ENCODE peak calls at places on chromosomes 12 and 14, in nine cellular contexts. D, R, J, V, A, U, H, Y and B are unnamed samples.

GRCh38 chr12:32897688-32898573 is 1.4 kb upstream of the PKP2 start:
- DNase-seq in D (no peak), R (no peak), J (no peak), V (no peak), A (peak; percentile 49), U (no peak), H (no peak), Y (no peak), B (no peak)

GRCh38 chr14:75803768-75804167 is 142.7 kb downstream of the TTLL5 start:
- DNase-seq in D (no peak), R (no peak), J (no peak), V (no peak), A (no peak), U (no peak), H (no peak), Y (no peak), B (peak; percentile 74)

GRCh38 chr12:88960213-88960878 is 380.1 kb upstream of the KITLG start:
- DNase-seq in D (no peak), R (no peak), J (no peak), V (no peak), A (no peak), U (peak; percentile 37), H (no peak), Y (peak; percentile 59), B (peak; percentile 25)

GRCh38 chr14:61662437-61663311 is 32.6 kb upstream of the HIF1A start:
- DNase-seq in D (no peak), R (no peak), J (no peak), V (no peak), A (peak; percentile 49), U (peak; percentile 81), H (peak; percentile 54), Y (peak; percentile 59), B (peak; percentile 28)

GRCh38 chr12:39077226-39077625 is 171.8 kb upstream of the CPNE8 start:
- DNase-seq in D (no peak), R (no peak), J (no peak), V (no peak), A (no peak), U (no peak), H (no peak), Y (no peak), B (no peak)

GRCh38 chr12:2094597-2094996 is 41.8 kb downstream of the CACNA1C start:
- DNase-seq in D (no peak), R (no peak), J (no peak), V (no peak), A (no peak), U (no peak), H (no peak), Y (no peak), B (peak; percentile 40)

GRCh38 chr14:71321556-71322315 is 414.5 kb downstream of the PCNX1 start:
- DNase-seq in D (no peak), R (no peak), J (no peak), V (no peak), A (peak; percentile 41), U (peak; percentile 89), H (peak; percentile 30), Y (peak; percentile 72), B (peak; percentile 44)

GRCh38 chr14:76922599-76922998 is 96.4 kb downstream of the LRRC74A start:
- DNase-seq in D (no peak), R (no peak), J (no peak), V (no peak), A (no peak), U (no peak), H (no peak), Y (no peak), B (no peak)

GRCh38 chr12:40325349-40325960 is 100.7 kb downstream of the LRRK2 start:
- DNase-seq in D (no peak), R (no peak), J (no peak), V (no peak), A (no peak), U (peak; percentile 28), H (peak; percentile 18), Y (peak; percentile 41), B (no peak)

GRCh38 chr12:538731-539539 is 79.2 kb downstream of the B4GALNT3 start:
- DNase-seq in D (peak; percentile 86), R (peak; percentile 68), J (no peak), V (no peak), A (peak; percentile 90), U (peak; percentile 75), H (no peak), Y (no peak), B (no peak)

GRCh38 chr12:123839826-123840225 is 77.7 kb downstream of the DNAH10 start:
- DNase-seq in D (no peak), R (no peak), J (no peak), V (no peak), A (no peak), U (no peak), H (no peak), Y (peak; percentile 43), B (no peak)

GRCh38 chr12:20154060-20154459 is 214.3 kb upstream of the PDE3A start:
- DNase-seq in D (no peak), R (no peak), J (no peak), V (no peak), A (no peak), U (no peak), H (no peak), Y (no peak), B (no peak)

GRCh38 chr14:40417777-40418401 is 985.7 kb upstream of the FBXO33 start:
- DNase-seq in D (no peak), R (no peak), J (no peak), V (no peak), A (no peak), U (no peak), H (peak; percentile 4), Y (peak; percentile 62), B (peak; percentile 65)
- TF ChIP-seq CTCF in D (peak; percentile 26), R (peak; percentile 27), J (no peak), V (no peak), A (no peak), U (peak; percentile 57), H (no peak), Y (peak; percentile 86), B (peak; percentile 40)

GRCh38 chr12:66662179-66662578 is 16.7 kb downstream of the GRIP1 start:
- DNase-seq in D (no peak), R (no peak), J (no peak), V (no peak), A (no peak), U (peak; percentile 70), H (no peak), Y (no peak), B (no peak)

GRCh38 chr12:66662729-66663128 is 16.1 kb downstream of the GRIP1 start:
- DNase-seq in D (no peak), R (no peak), J (no peak), V (no peak), A (no peak), U (peak; percentile 76), H (no peak), Y (no peak), B (no peak)

GRCh38 chr12:66665416-66665815 is 13.5 kb downstream of the GRIP1 start:
- DNase-seq in D (no peak), R (no peak), J (no peak), V (no peak), A (no peak), U (peak; percentile 14), H (no peak), Y (no peak), B (no peak)

GRCh38 chr12:66664076-66664475 is 14.8 kb downstream of the GRIP1 start:
- DNase-seq in D (no peak), R (no peak), J (no peak), V (no peak), A (no peak), U (peak; percentile 14), H (no peak), Y (no peak), B (no peak)

DNA sequence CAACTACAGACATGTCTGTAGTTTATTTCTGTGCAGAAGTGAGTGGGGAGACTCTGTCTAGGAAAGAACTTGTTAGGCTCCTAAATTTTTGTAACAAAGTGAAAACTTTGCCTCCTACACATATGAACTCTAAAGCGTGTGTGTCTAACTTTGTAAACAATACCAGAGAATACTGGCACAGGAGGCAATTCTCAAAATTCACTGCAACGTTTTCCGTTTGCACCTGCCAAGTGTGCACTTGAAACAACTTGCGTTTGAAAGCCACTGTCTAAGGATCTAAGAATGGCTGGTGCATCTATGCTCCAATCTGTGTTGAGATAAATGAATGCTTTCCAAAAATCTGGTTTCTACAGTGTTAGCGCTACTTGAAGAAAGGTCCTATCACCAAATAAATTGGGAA is 15.3 kb downstream of the GRIP1 start:
- DNase-seq in D (no peak), R (no peak), J (no peak), V (no peak), A (no peak), U (no peak), H (no peak), Y (no peak), B (no peak)
- H3K4me3 ChIP-seq in D (no peak overlapping the region), R (no peak overlapping the region), J (no peak overlapping the region), V (no peak overlapping the region), A (no peak overlapping the region), U (no peak overlapping the region), H (no peak overlapping the region), Y (no peak overlapping the region), B (no peak overlapping the region)

DNA sequence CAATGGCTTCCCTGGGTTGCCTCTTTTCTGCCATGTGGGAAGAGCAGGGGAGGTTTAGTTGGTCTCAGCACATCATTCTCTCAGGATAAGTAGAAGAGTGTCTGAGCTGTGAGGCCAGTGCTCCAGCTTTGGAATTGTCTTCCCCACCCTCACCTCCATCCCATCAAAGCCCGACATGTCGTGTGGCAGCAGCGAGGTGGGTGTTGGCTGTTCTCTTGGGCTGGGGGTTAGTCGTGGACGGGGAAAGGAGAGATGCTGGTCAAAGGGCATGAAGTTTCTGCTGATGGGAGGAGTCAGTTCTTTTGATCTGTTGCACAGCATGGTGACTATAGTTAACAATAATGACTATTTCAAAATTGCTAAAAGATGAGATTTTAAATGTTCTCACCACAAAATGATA is 404.2 kb downstream of the TMEM121 start:
- DNase-seq in D (no peak), R (peak; percentile 16), J (peak; percentile 21), V (peak; percentile 39), A (no peak), U (no peak), H (no peak), Y (no peak), B (no peak)
- H3K9me3 ChIP-seq in D (no peaks in the 10 kb centered on the region), R (no peaks in the 10 kb centered on the region), J (no peaks in the 10 kb centered on the region), V (peaks cover 3% of the 10 kb centered on the region), A (peaks cover 4% of the 10 kb centered on the region), U (peaks cover 36% of the 10 kb centered on the region), H (no peaks in the 10 kb centered on the region), Y (peaks cover 9% of the 10 kb centered on the region), B (no peaks in the 10 kb centered on the region)

DNA sequence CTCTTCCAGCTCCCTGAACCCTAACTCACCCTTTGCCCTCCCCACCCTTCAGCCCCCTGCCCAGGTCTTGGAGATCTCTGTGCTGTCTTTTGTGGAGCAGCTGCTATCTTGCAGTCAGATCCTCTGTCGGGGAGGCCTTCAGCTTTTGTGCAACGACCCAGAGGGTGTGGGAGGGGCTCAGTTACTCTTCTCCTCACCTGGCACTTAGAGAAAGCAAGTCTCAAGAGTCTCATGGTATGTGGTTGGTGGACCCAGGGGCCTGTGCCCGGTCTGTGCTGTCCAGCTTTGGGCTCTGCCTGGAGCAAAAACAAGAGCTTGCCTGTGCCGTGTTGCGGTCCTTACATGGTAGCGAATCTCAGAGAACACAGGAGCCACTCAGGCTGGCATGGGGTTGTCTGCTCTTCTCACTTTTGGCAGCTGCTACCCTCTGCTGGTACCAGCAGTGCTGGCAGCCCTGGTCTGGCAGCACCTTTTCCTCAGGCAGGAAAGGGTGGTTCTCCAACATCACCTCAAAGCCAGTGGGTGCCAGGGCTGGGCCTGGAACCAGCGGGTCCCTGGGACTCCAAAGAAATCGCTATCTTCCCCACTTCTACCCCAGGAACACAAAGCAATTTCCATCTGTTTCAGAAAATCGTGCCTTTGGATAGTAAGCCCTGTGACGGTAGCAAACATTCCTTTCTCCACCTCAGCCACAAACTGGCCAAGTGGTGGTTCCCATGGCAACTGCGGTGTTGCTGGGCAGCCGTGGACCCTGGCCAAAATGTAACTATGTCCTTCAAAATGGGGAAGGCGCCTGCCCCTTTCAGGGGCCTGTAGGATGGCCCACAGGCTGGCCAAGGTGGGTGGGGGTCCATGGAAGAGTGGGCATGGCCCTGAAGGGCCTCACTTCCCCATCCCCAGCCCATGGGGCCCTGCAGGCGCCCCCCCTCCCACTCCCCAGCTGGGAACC is 90.0 kb downstream of the RIN3 start:
- DNase-seq in D (no peak), R (no peak), J (no peak), V (peak; percentile 93), A (no peak), U (peak; percentile 51), H (no peak), Y (no peak), B (peak; percentile 94)
- TF ChIP-seq CTCF in D (peak; percentile 20), R (no peak), J (no peak), V (no peak), A (no peak), U (peak; percentile 77), H (no peak), Y (no peak), B (peak; percentile 25)